ENCODE peak calls at places on chromosomes 1 and 21, in five cellular contexts. M is neuronal stem cell; W is DND-41; C is stimulated activated CD4-positive, alpha-beta T cell treated with anti-CD3 and anti-CD28 coated beads, Interleukin-2, amount 100 ng/mL, for 24 hours; L is foreskin keratinocyte. D is an unnamed sample.

GRCh38 chr1:21572735-21573277 is 63.6 kb downstream of the ALPL start:
- DNase-seq in M (no peak), W (no peak), C (no peak), L (no peak), D (no peak)

GRCh38 chr1:211589782-211590721 is 11.1 kb upstream of the SLC30A1 start:
- DNase-seq in M (no peak), W (no peak), C (no peak), L (peak), D (no peak)

GRCh38 chr1:232613752-232614381 is 16.1 kb downstream of the SIPA1L2 start:
- DNase-seq in M (no peak), W (no peak), C (no peak), L (no peak), D (peak)

GRCh38 chr1:31161571-31161970 is 78.1 kb downstream of the NKAIN1 start:
- DNase-seq in M (no peak), W (no peak), C (no peak), L (no peak), D (no peak)

GRCh38 chr1:53618218-53619087 is 120.5 kb downstream of the GLIS1 start:
- DNase-seq in M (no peak), W (no peak), C (no peak), L (no peak), D (no peak)

GRCh38 chr1:46169811-46170454 is 5.0 kb upstream of the TSPAN1 start:
- DNase-seq in M (no peak), W (no peak), C (no peak), L (no peak), D (no peak)

GRCh38 chr1:41813755-41814694 is 104.7 kb downstream of the HIVEP3 start:
- DNase-seq in M (no peak), W (no peak), C (no peak), L (no peak), D (no peak)

GRCh38 chr1:183270541-183271141 is 84.6 kb downstream of the LAMC2 start:
- DNase-seq in M (no peak), W (no peak), C (no peak), L (no peak), D (no peak)

GRCh38 chr1:204130989-204131892 is 20.6 kb downstream of the ETNK2 start:
- DNase-seq in M (no peak), W (no peak), C (no peak), L (peak), D (peak)

GRCh38 chr1:203028784-203029553 is 2.7 kb downstream of the PPFIA4 start:
- DNase-seq in M (no peak), W (no peak), C (no peak), L (no peak), D (no peak)

GRCh38 chr1:11653616-11654570 is at the start of gene FBXO2:
- DNase-seq in M (peak), W (no peak), C (no peak), L (peak), D (no peak)

GRCh38 chr1:154749078-154749760 is 120.9 kb downstream of the KCNN3 start:
- DNase-seq in M (no peak), W (peak), C (peak), L (no peak), D (no peak)

GRCh38 chr1:44810101-44810761 is 1.9 kb downstream of the BTBD19 start:
- DNase-seq in M (no peak), W (no peak), C (peak), L (no peak), D (no peak)

GRCh38 chr1:227892930-227893695 is 54.6 kb downstream of the WNT9A start:
- DNase-seq in M (no peak), W (no peak), C (peak), L (no peak), D (no peak)

GRCh38 chr1:7302873-7303272 is 468.2 kb upstream of the VAMP3 start:
- DNase-seq in M (no peak), W (no peak), C (no peak), L (no peak), D (no peak)

GRCh38 chr21:26389971-26390641 is 183.0 kb downstream of the CYYR1 start:
- DNase-seq in M (no peak), W (peak), C (no peak), L (peak), D (no peak)

GRCh38 chr1:207892764-207893163 is 18.2 kb downstream of the CD34 start:
- DNase-seq in M (no peak), W (no peak), C (no peak), L (no peak), D (no peak)

GRCh38 chr1:36966242-36966641 is 68.1 kb downstream of the GRIK3 start:
- DNase-seq in M (peak), W (peak), C (peak), L (no peak), D (no peak)

GRCh38 chr1:85330206-85330605 is 53.8 kb upstream of the BCL10 start:
- DNase-seq in M (no peak), W (no peak), C (no peak), L (peak), D (no peak)

GRCh38 chr1:15703562-15703961 is 19.4 kb downstream of the PLEKHM2 start:
- DNase-seq in M (no peak), W (no peak), C (no peak), L (peak), D (no peak)

GRCh38 chr1:156657161-156657970 is 15.4 kb downstream of the BCAN start:
- DNase-seq in M (no peak), W (peak), C (peak), L (no peak), D (peak)

GRCh38 chr1:21703318-21703963 is 34.3 kb upstream of the RAP1GAP start:
- DNase-seq in M (no peak), W (no peak), C (no peak), L (peak), D (peak)

GRCh38 chr1:210747112-210747511 is 386.8 kb downstream of the KCNH1 start:
- DNase-seq in M (no peak), W (no peak), C (no peak), L (no peak), D (no peak)

GRCh38 chr1:8350914-8351684 is 33.2 kb downstream of the SLC45A1 start:
- DNase-seq in M (no peak), W (no peak), C (no peak), L (no peak), D (no peak)

GRCh38 chr1:169890761-169891538 is 2.7 kb downstream of the SCYL3 start:
- DNase-seq in M (no peak), W (no peak), C (no peak), L (peak), D (no peak)

GRCh38 chr1:100443739-100444571 is 91.6 kb downstream of the CDC14A start:
- DNase-seq in M (no peak), W (no peak), C (peak), L (no peak), D (no peak)

GRCh38 chr1:200526709-200527612 is 93.6 kb downstream of the KIF14 start:
- DNase-seq in M (no peak), W (no peak), C (no peak), L (no peak), D (no peak)

GRCh38 chr1:22850281-22850680 is 122.4 kb downstream of the LACTBL1 start:
- DNase-seq in M (no peak), W (no peak), C (no peak), L (no peak), D (no peak)

GRCh38 chr1:225697437-225697836 is 44.5 kb upstream of the ENAH start:
- DNase-seq in M (no peak), W (no peak), C (no peak), L (no peak), D (no peak)

GRCh38 chr1:234632225-234632624 is 22.2 kb upstream of the IRF2BP2 start:
- DNase-seq in M (no peak), W (no peak), C (no peak), L (no peak), D (no peak)

GRCh38 chr1:230170610-230171009 is 103.6 kb downstream of the GALNT2 start:
- DNase-seq in M (no peak), W (no peak), C (no peak), L (no peak), D (no peak)